ENCODE peak calls at places on chromosomes 3 and 15, in seven cellular contexts. U is heart left ventricle; D is astrocyte; M is uterus; K is neuronal stem cell; V is CD8-positive, alpha-beta T cell; N is iPS DF 6.9. W is an unnamed sample.
A peak's percentile ranks its signal among the peaks of the same experiment; 100 is the strongest.

GRCh38 chr15:95990833-95991232 is 339.7 kb upstream of the NR2F2 start:
- DNase-seq in K (no peak), M (no peak), V (no peak), D (peak; percentile 27), U (no peak), N (no peak), W (no peak)

GRCh38 chr15:66024998-66025397 is 155.7 kb downstream of the RAB11A start:
- DNase-seq in M (no peak), D (peak; percentile 20), N (no peak), U (no peak), V (no peak), K (no peak), W (peak; percentile 32)

GRCh38 chr3:31246293-31247062 is 286.2 kb upstream of the STT3B start:
- DNase-seq in V (no peak), M (no peak), N (no peak), K (no peak), D (peak; percentile 2), U (no peak), W (no peak)

GRCh38 chr3:31522152-31522551 is 10.6 kb upstream of the STT3B start:
- DNase-seq in V (no peak), K (no peak), N (no peak), M (no peak), U (no peak), D (no peak), W (no peak)

GRCh38 chr3:146682176-146682575 is 77.0 kb upstream of the PLSCR5 start:
- DNase-seq in K (no peak), D (no peak), N (no peak), M (no peak), U (no peak), V (no peak), W (no peak)

GRCh38 chr3:39064646-39065045 is 12.8 kb downstream of the WDR48 start:
- DNase-seq in M (no peak), K (no peak), N (no peak), V (no peak), D (peak; percentile 82), U (no peak), W (no peak)

GRCh38 chr3:136604961-136605360 is 147.2 kb downstream of the STAG1 start:
- DNase-seq in V (no peak), K (no peak), U (no peak), N (no peak), M (no peak), D (peak; percentile 34), W (peak; percentile 42)

GRCh38 chr3:180743813-180744212 is 64.5 kb upstream of the CCDC39 start:
- DNase-seq in V (no peak), K (no peak), U (no peak), D (no peak), M (no peak), N (no peak), W (no peak)

GRCh38 chr3:30544811-30545210 is 61.6 kb upstream of the TGFBR2 start:
- DNase-seq in K (no peak), V (no peak), M (no peak), N (no peak), U (no peak), D (peak; percentile 79), W (peak; percentile 85)

GRCh38 chr3:138361561-138361971 is 13.2 kb downstream of the MRAS start:
- DNase-seq in U (no peak), V (no peak), K (no peak), M (no peak), D (no peak), N (no peak), W (no peak)

GRCh38 chr15:29835301-29835700 is 13.0 kb upstream of the TJP1 start:
- DNase-seq in N (no peak), K (no peak), U (peak; percentile 48), D (no peak), M (no peak), V (no peak), W (no peak)

GRCh38 chr15:61030451-61030850 is 198.7 kb downstream of the RORA start:
- DNase-seq in N (no peak), V (no peak), K (no peak), D (no peak), U (no peak), M (no peak), W (no peak)

GRCh38 chr3:63724987-63725386 is 72.5 kb downstream of the SNTN start:
- DNase-seq in M (no peak), N (peak; percentile 11), D (peak; percentile 97), V (no peak), K (no peak), U (no peak), W (peak; percentile 93)

GRCh38 chr3:158470944-158471638 is 99.9 kb upstream of the MLF1 start:
- DNase-seq in V (no peak), K (no peak), M (no peak), U (no peak), N (no peak), D (peak; percentile 44), W (no peak)

GRCh38 chr3:62110801-62111200 is 262.5 kb downstream of the FEZF2 start:
- DNase-seq in N (no peak), D (peak; percentile 56), U (no peak), M (no peak), K (no peak), V (no peak), W (no peak)

GRCh38 chr3:114454592-114455251 is 160.9 kb downstream of the TIGIT start:
- DNase-seq in V (no peak), K (peak; percentile 26), N (no peak), U (no peak), D (peak; percentile 64), M (no peak), W (no peak)

GRCh38 chr3:71721721-71722157 is 3.5 kb downstream of the EIF4E3 start:
- DNase-seq in M (no peak), K (no peak), U (no peak), V (peak; percentile 27), D (no peak), N (no peak), W (no peak)

GRCh38 chr15:60788514-60789091 is 309.7 kb upstream of the ICE2 start:
- DNase-seq in M (peak; percentile 50), V (no peak), N (no peak), U (no peak), K (no peak), D (no peak), W (no peak)

GRCh38 chr15:29920515-29920914 is 98.2 kb upstream of the TJP1 start:
- DNase-seq in K (no peak), M (no peak), N (no peak), U (no peak), D (peak; percentile 47), V (no peak), W (peak; percentile 87)

GRCh38 chr15:73832657-73833056 is 40.7 kb upstream of the TBC1D21 start:
- DNase-seq in U (no peak), N (no peak), M (no peak), V (no peak), K (no peak), D (no peak), W (no peak)

GRCh38 chr15:75328493-75329314 is 7.2 kb upstream of the COMMD4 start:
- DNase-seq in V (no peak), U (no peak), N (no peak), M (no peak), K (no peak), D (no peak), W (no peak)

GRCh38 chr3:142732066-142732465 is 8.2 kb downstream of the TRPC1 start:
- DNase-seq in N (no peak), U (no peak), D (no peak), V (no peak), M (no peak), K (no peak), W (no peak)

GRCh38 chr15:29669823-29670222 is 152.4 kb downstream of the TJP1 start:
- DNase-seq in K (no peak), M (no peak), N (no peak), U (no peak), V (no peak), D (peak; percentile 53), W (peak; percentile 68)

DNA sequence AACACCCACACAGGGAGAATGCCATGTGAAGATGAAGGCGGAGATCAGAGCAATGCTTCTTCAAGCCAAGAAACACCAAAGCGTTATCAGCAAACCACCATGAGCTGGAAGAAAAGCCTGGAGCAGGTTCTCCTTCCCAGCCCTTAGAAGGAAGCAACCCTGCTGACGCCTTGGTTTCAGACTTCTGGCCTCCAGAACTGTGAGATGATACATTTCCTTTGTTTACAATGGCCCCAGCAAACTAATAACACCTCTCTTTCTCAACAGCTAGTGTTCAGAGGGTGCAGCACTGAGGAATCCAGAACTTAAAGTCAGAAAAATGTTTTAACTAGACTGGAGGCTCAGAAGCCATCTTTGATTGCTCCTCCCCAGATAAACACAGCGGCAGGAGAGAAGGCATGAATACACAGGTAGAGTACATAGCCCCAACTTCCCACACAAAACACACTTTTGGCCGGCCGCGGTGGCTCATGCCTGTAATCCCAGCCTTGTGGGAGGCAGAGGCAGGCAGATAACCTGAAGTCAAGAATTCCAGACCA is 132.4 kb upstream of the LPP start:
- DNase-seq in U (no peak), K (no peak), D (peak; percentile 85), M (no peak), N (no peak), V (no peak), W (no peak)
- H3K4me1 ChIP-seq in U (no peaks in the 10 kb centered on the region), K (no peaks in the 10 kb centered on the region), D (no peaks in the 10 kb centered on the region), M (no peaks in the 10 kb centered on the region), N (no peaks in the 10 kb centered on the region), V (no peaks in the 10 kb centered on the region), W (no peaks in the 10 kb centered on the region)

GRCh38 chr3:101932326-101933108 is 83.2 kb downstream of the NFKBIZ start:
- DNase-seq in D (no peak), N (no peak), U (no peak), M (no peak), V (no peak), K (no peak), W (no peak)
- H3K4me1 ChIP-seq in D (peaks cover 17% of the 10 kb centered on the region), N (no peaks in the 10 kb centered on the region), U (no peaks in the 10 kb centered on the region), M (no peaks in the 10 kb centered on the region), V (peaks cover 24% of the 10 kb centered on the region), K (no peaks in the 10 kb centered on the region), W (peaks cover 12% of the 10 kb centered on the region)

DNA sequence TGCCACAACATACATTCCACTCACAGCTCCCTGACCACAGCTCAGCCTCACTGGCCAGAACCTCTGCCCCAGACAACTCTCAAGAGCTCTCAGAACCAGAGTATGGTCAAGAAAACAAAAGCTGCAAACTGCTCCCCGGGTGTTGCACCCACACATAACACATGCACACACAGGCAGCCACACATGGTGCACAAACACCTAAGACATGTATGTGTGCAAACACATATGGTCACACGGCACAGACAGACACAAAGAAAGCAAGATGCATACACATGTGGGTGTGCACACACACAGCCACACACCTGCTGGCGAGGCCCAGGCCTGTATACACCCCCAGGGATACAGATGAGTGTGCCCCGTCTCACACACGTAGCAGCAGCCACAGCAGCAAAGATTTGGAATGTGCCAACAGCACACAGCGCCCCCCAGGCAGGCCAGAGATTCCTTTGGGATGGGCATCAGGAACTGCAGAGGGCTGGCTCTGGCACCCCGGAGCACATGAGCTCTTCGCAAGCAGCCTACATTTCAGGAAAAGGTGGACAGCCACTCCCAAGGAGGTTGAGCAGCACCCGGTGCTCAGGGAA is 6.6 kb downstream of the KLF15 start:
- DNase-seq in K (no peak), V (no peak), N (no peak), D (no peak), U (peak; percentile 9), M (peak; percentile 9), W (no peak)
- H3K4me1 ChIP-seq in K (peaks cover 4% of the 10 kb centered on the region), V (no peaks in the 10 kb centered on the region), N (no peaks in the 10 kb centered on the region), D (no peaks in the 10 kb centered on the region), U (peaks cover 80% of the 10 kb centered on the region), M (no peaks in the 10 kb centered on the region), W (no peaks in the 10 kb centered on the region)

DNA sequence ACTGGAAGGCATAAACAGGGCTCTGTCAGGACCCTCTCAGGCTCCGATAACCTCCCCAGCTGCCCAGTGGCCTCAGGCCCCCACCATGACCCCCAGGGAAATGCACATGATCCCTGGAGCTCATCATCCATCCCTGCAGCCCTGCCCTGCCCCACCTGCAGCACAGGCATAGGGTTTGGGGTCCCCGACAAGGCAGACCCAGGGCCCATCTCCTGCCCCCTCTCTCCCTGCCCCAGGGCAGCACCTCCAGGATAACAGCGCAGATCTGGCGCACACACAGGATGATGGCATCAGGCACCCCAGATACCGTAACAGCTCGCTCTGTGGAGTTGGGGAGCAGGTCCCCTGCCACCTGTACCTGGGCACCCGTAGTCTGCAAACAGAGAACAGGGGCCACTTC is 4.5 kb downstream of the GPR62 start:
- DNase-seq in U (no peak), V (no peak), K (no peak), D (no peak), M (no peak), N (no peak), W (no peak)
- H3K4me1 ChIP-seq in U (peaks cover 45% of the 10 kb centered on the region), V (peaks cover 7% of the 10 kb centered on the region), K (peaks cover 37% of the 10 kb centered on the region), D (peaks cover 3% of the 10 kb centered on the region), M (no peaks in the 10 kb centered on the region), N (peaks cover 10% of the 10 kb centered on the region), W (no peaks in the 10 kb centered on the region)

W was measured in foreskin keratinocyte.